ENCODE peak calls at places on chromosomes 6 and 20, in eight cellular contexts. One of them, this sample, is unnamed.

GRCh38 chr6:38739532-38739931 is 24.4 kb downstream of the DNAH8 start:
- DNase-seq in activated T-helper 1 cell treated with anti-CD3 and anti-CD28 coated beads, Interleukin-2, amount 50 U/mL, for 16 hours: no peak
- DNase-seq in left lung: no peak
- DNase-seq in astrocyte of the spinal cord: no peak
- DNase-seq in head of caudate nucleus: no peak
- DNase-seq in glutamatergic neuron: no peak
- DNase-seq in T47D: no peak
- DNase-seq in NCI-H2227 treated with DMSO at 0.1 percent for 48 hours: no peak
- DNase-seq in this sample: no peak

GRCh38 chr20:3987296-3987695 is 28.1 kb downstream of the RNF24 start:
- DNase-seq in activated T-helper 1 cell treated with anti-CD3 and anti-CD28 coated beads, Interleukin-2, amount 50 U/mL, for 16 hours: no peak
- DNase-seq in left lung: no peak
- DNase-seq in astrocyte of the spinal cord: no peak
- DNase-seq in head of caudate nucleus: no peak
- DNase-seq in glutamatergic neuron: no peak
- DNase-seq in T47D: no peak
- DNase-seq in NCI-H2227 treated with DMSO at 0.1 percent for 48 hours: no peak
- DNase-seq in this sample: no peak

GRCh38 chr6:87139236-87139635 is 16.1 kb upstream of the ZNF292 start:
- DNase-seq in activated T-helper 1 cell treated with anti-CD3 and anti-CD28 coated beads, Interleukin-2, amount 50 U/mL, for 16 hours: no peak
- DNase-seq in left lung: no peak
- DNase-seq in astrocyte of the spinal cord: peak
- DNase-seq in head of caudate nucleus: peak
- DNase-seq in glutamatergic neuron: no peak
- DNase-seq in T47D: peak
- DNase-seq in NCI-H2227 treated with DMSO at 0.1 percent for 48 hours: no peak
- DNase-seq in this sample: no peak

GRCh38 chr6:106858653-106859092 is 115.9 kb downstream of the CD24 start:
- DNase-seq in activated T-helper 1 cell treated with anti-CD3 and anti-CD28 coated beads, Interleukin-2, amount 50 U/mL, for 16 hours: no peak
- DNase-seq in left lung: no peak
- DNase-seq in astrocyte of the spinal cord: peak
- DNase-seq in head of caudate nucleus: no peak
- DNase-seq in glutamatergic neuron: no peak
- DNase-seq in T47D: no peak
- DNase-seq in NCI-H2227 treated with DMSO at 0.1 percent for 48 hours: no peak
- DNase-seq in this sample: no peak

GRCh38 chr6:140401666-140402255 is 1027.3 kb upstream of the CITED2 start:
- DNase-seq in activated T-helper 1 cell treated with anti-CD3 and anti-CD28 coated beads, Interleukin-2, amount 50 U/mL, for 16 hours: no peak
- DNase-seq in left lung: no peak
- DNase-seq in astrocyte of the spinal cord: no peak
- DNase-seq in head of caudate nucleus: no peak
- DNase-seq in glutamatergic neuron: no peak
- DNase-seq in T47D: no peak
- DNase-seq in NCI-H2227 treated with DMSO at 0.1 percent for 48 hours: no peak
- DNase-seq in this sample: no peak

GRCh38 chr6:99148761-99149160 is 200.7 kb downstream of the FAXC start:
- DNase-seq in activated T-helper 1 cell treated with anti-CD3 and anti-CD28 coated beads, Interleukin-2, amount 50 U/mL, for 16 hours: no peak
- DNase-seq in left lung: no peak
- DNase-seq in astrocyte of the spinal cord: no peak
- DNase-seq in head of caudate nucleus: no peak
- DNase-seq in glutamatergic neuron: no peak
- DNase-seq in T47D: no peak
- DNase-seq in NCI-H2227 treated with DMSO at 0.1 percent for 48 hours: no peak
- DNase-seq in this sample: no peak

GRCh38 chr20:5608104-5608447 is 142.1 kb upstream of the SHLD1 start:
- DNase-seq in activated T-helper 1 cell treated with anti-CD3 and anti-CD28 coated beads, Interleukin-2, amount 50 U/mL, for 16 hours: no peak
- DNase-seq in left lung: no peak
- DNase-seq in astrocyte of the spinal cord: no peak
- DNase-seq in head of caudate nucleus: no peak
- DNase-seq in glutamatergic neuron: no peak
- DNase-seq in T47D: no peak
- DNase-seq in NCI-H2227 treated with DMSO at 0.1 percent for 48 hours: peak
- DNase-seq in this sample: no peak

GRCh38 chr20:62027116-62027515 is 38.6 kb downstream of the TAF4 start:
- DNase-seq in activated T-helper 1 cell treated with anti-CD3 and anti-CD28 coated beads, Interleukin-2, amount 50 U/mL, for 16 hours: no peak
- DNase-seq in left lung: peak
- DNase-seq in astrocyte of the spinal cord: no peak
- DNase-seq in head of caudate nucleus: no peak
- DNase-seq in glutamatergic neuron: no peak
- DNase-seq in T47D: no peak
- DNase-seq in NCI-H2227 treated with DMSO at 0.1 percent for 48 hours: no peak
- DNase-seq in this sample: peak

GRCh38 chr6:4928426-4928825 is 75.4 kb downstream of the RPP40 start:
- DNase-seq in activated T-helper 1 cell treated with anti-CD3 and anti-CD28 coated beads, Interleukin-2, amount 50 U/mL, for 16 hours: no peak
- DNase-seq in left lung: no peak
- DNase-seq in astrocyte of the spinal cord: peak
- DNase-seq in head of caudate nucleus: no peak
- DNase-seq in glutamatergic neuron: no peak
- DNase-seq in T47D: no peak
- DNase-seq in NCI-H2227 treated with DMSO at 0.1 percent for 48 hours: no peak
- DNase-seq in this sample: no peak

GRCh38 chr6:11711644-11711993 is 67.0 kb downstream of the ADTRP start:
- DNase-seq in activated T-helper 1 cell treated with anti-CD3 and anti-CD28 coated beads, Interleukin-2, amount 50 U/mL, for 16 hours: no peak
- DNase-seq in left lung: no peak
- DNase-seq in astrocyte of the spinal cord: no peak
- DNase-seq in head of caudate nucleus: no peak
- DNase-seq in glutamatergic neuron: no peak
- DNase-seq in T47D: no peak
- DNase-seq in NCI-H2227 treated with DMSO at 0.1 percent for 48 hours: peak
- DNase-seq in this sample: no peak

GRCh38 chr6:29602564-29603361 is 17.8 kb downstream of the OR2H2 start:
- DNase-seq in activated T-helper 1 cell treated with anti-CD3 and anti-CD28 coated beads, Interleukin-2, amount 50 U/mL, for 16 hours: no peak
- DNase-seq in left lung: no peak
- DNase-seq in astrocyte of the spinal cord: no peak
- DNase-seq in head of caudate nucleus: peak
- DNase-seq in glutamatergic neuron: peak
- DNase-seq in T47D: peak
- DNase-seq in NCI-H2227 treated with DMSO at 0.1 percent for 48 hours: peak
- DNase-seq in this sample: no peak

GRCh38 chr6:10412165-10412947 is 2.5 kb downstream of the TFAP2A start:
- DNase-seq in activated T-helper 1 cell treated with anti-CD3 and anti-CD28 coated beads, Interleukin-2, amount 50 U/mL, for 16 hours: no peak
- DNase-seq in left lung: peak
- DNase-seq in astrocyte of the spinal cord: peak
- DNase-seq in head of caudate nucleus: no peak
- DNase-seq in glutamatergic neuron: peak
- DNase-seq in T47D: peak
- DNase-seq in NCI-H2227 treated with DMSO at 0.1 percent for 48 hours: no peak
- DNase-seq in this sample: no peak

GRCh38 chr6:402901-403658 is 11.5 kb downstream of the IRF4 start:
- DNase-seq in activated T-helper 1 cell treated with anti-CD3 and anti-CD28 coated beads, Interleukin-2, amount 50 U/mL, for 16 hours: no peak
- DNase-seq in left lung: peak
- DNase-seq in astrocyte of the spinal cord: no peak
- DNase-seq in head of caudate nucleus: no peak
- DNase-seq in glutamatergic neuron: no peak
- DNase-seq in T47D: no peak
- DNase-seq in NCI-H2227 treated with DMSO at 0.1 percent for 48 hours: no peak
- DNase-seq in this sample: no peak

GRCh38 chr20:21182832-21183563 is 57.1 kb downstream of the KIZ start:
- DNase-seq in activated T-helper 1 cell treated with anti-CD3 and anti-CD28 coated beads, Interleukin-2, amount 50 U/mL, for 16 hours: no peak
- DNase-seq in left lung: no peak
- DNase-seq in astrocyte of the spinal cord: peak
- DNase-seq in head of caudate nucleus: no peak
- DNase-seq in glutamatergic neuron: no peak
- DNase-seq in T47D: no peak
- DNase-seq in NCI-H2227 treated with DMSO at 0.1 percent for 48 hours: no peak
- DNase-seq in this sample: no peak

GRCh38 chr6:50077385-50077784 is 27.7 kb upstream of the DEFB112 start:
- DNase-seq in activated T-helper 1 cell treated with anti-CD3 and anti-CD28 coated beads, Interleukin-2, amount 50 U/mL, for 16 hours: no peak
- DNase-seq in left lung: no peak
- DNase-seq in astrocyte of the spinal cord: no peak
- DNase-seq in head of caudate nucleus: no peak
- DNase-seq in glutamatergic neuron: no peak
- DNase-seq in T47D: no peak
- DNase-seq in NCI-H2227 treated with DMSO at 0.1 percent for 48 hours: no peak
- DNase-seq in this sample: no peak

GRCh38 chr6:89260832-89261231 is 43.7 kb upstream of the GABRR1 start:
- DNase-seq in activated T-helper 1 cell treated with anti-CD3 and anti-CD28 coated beads, Interleukin-2, amount 50 U/mL, for 16 hours: no peak
- DNase-seq in left lung: no peak
- DNase-seq in astrocyte of the spinal cord: no peak
- DNase-seq in head of caudate nucleus: no peak
- DNase-seq in glutamatergic neuron: no peak
- DNase-seq in T47D: no peak
- DNase-seq in NCI-H2227 treated with DMSO at 0.1 percent for 48 hours: peak
- DNase-seq in this sample: peak

GRCh38 chr20:62901891-62902290 is 24.4 kb downstream of the DIDO1 start:
- DNase-seq in activated T-helper 1 cell treated with anti-CD3 and anti-CD28 coated beads, Interleukin-2, amount 50 U/mL, for 16 hours: no peak
- DNase-seq in left lung: no peak
- DNase-seq in astrocyte of the spinal cord: no peak
- DNase-seq in head of caudate nucleus: no peak
- DNase-seq in glutamatergic neuron: no peak
- DNase-seq in T47D: no peak
- DNase-seq in NCI-H2227 treated with DMSO at 0.1 percent for 48 hours: no peak
- DNase-seq in this sample: no peak

GRCh38 chr20:49461894-49462293 is 20.6 kb downstream of the KCNB1 start:
- DNase-seq in activated T-helper 1 cell treated with anti-CD3 and anti-CD28 coated beads, Interleukin-2, amount 50 U/mL, for 16 hours: no peak
- DNase-seq in left lung: no peak
- DNase-seq in astrocyte of the spinal cord: no peak
- DNase-seq in head of caudate nucleus: no peak
- DNase-seq in glutamatergic neuron: no peak
- DNase-seq in T47D: no peak
- DNase-seq in NCI-H2227 treated with DMSO at 0.1 percent for 48 hours: no peak
- DNase-seq in this sample: no peak

GRCh38 chr6:4805553-4806307 is 29.5 kb downstream of the CDYL start:
- DNase-seq in activated T-helper 1 cell treated with anti-CD3 and anti-CD28 coated beads, Interleukin-2, amount 50 U/mL, for 16 hours: no peak
- DNase-seq in left lung: peak
- DNase-seq in astrocyte of the spinal cord: peak
- DNase-seq in head of caudate nucleus: peak
- DNase-seq in glutamatergic neuron: peak
- DNase-seq in T47D: peak
- DNase-seq in NCI-H2227 treated with DMSO at 0.1 percent for 48 hours: peak
- DNase-seq in this sample: no peak

GRCh38 chr6:3405679-3406078 is 51.2 kb downstream of the SLC22A23 start:
- DNase-seq in activated T-helper 1 cell treated with anti-CD3 and anti-CD28 coated beads, Interleukin-2, amount 50 U/mL, for 16 hours: no peak
- DNase-seq in left lung: no peak
- DNase-seq in astrocyte of the spinal cord: peak
- DNase-seq in head of caudate nucleus: no peak
- DNase-seq in glutamatergic neuron: no peak
- DNase-seq in T47D: no peak
- DNase-seq in NCI-H2227 treated with DMSO at 0.1 percent for 48 hours: no peak
- DNase-seq in this sample: no peak

GRCh38 chr6:26022166-26022510 is 59.5 kb downstream of the TRIM38 start:
- DNase-seq in activated T-helper 1 cell treated with anti-CD3 and anti-CD28 coated beads, Interleukin-2, amount 50 U/mL, for 16 hours: no peak
- DNase-seq in left lung: no peak
- DNase-seq in astrocyte of the spinal cord: peak
- DNase-seq in head of caudate nucleus: peak
- DNase-seq in glutamatergic neuron: peak
- DNase-seq in T47D: peak
- DNase-seq in NCI-H2227 treated with DMSO at 0.1 percent for 48 hours: peak
- DNase-seq in this sample: no peak

GRCh38 chr6:10555625-10556309 is 34.6 kb downstream of the GCNT2 start:
- DNase-seq in activated T-helper 1 cell treated with anti-CD3 and anti-CD28 coated beads, Interleukin-2, amount 50 U/mL, for 16 hours: no peak
- DNase-seq in left lung: no peak
- DNase-seq in astrocyte of the spinal cord: peak
- DNase-seq in head of caudate nucleus: peak
- DNase-seq in glutamatergic neuron: peak
- DNase-seq in T47D: peak
- DNase-seq in NCI-H2227 treated with DMSO at 0.1 percent for 48 hours: peak
- DNase-seq in this sample: peak

GRCh38 chr6:170152989-170153388 is 137.9 kb downstream of the DLL1 start:
- DNase-seq in activated T-helper 1 cell treated with anti-CD3 and anti-CD28 coated beads, Interleukin-2, amount 50 U/mL, for 16 hours: no peak
- DNase-seq in left lung: peak
- DNase-seq in astrocyte of the spinal cord: peak
- DNase-seq in head of caudate nucleus: peak
- DNase-seq in glutamatergic neuron: no peak
- DNase-seq in T47D: peak
- DNase-seq in NCI-H2227 treated with DMSO at 0.1 percent for 48 hours: no peak
- DNase-seq in this sample: peak